ENCODE peak calls at places on chromosomes 4 and X, in eight cellular contexts. S is uterus, U is astrocyte, O is mesendoderm, Y is heart right ventricle, A is lung, B is lower lobe of right lung, F is adrenal gland. X is an unnamed sample.

GRCh38 chr4:10655968-10656367 is 28.6 kb downstream of the CLNK start:
- DNase-seq in O (no peak), Y (no peak), A (no peak), U (peak; percentile 75), F (no peak), B (no peak), S (no peak), X (no peak)

GRCh38 chr4:135365065-135365464 is 1163.5 kb upstream of the PABPC4L start:
- DNase-seq in A (no peak), Y (no peak), S (no peak), F (no peak), U (peak; percentile 57), B (no peak), O (no peak), X (no peak)

GRCh38 chrX:45758319-45758718 is 557.6 kb upstream of the DIPK2B start:
- DNase-seq in A (no peak), U (peak; percentile 95), O (no peak), F (no peak), Y (no peak), S (no peak), B (no peak), X (no peak)

GRCh38 chr4:69999420-69999819 is 3.7 kb downstream of the STATH start:
- DNase-seq in A (no peak), U (peak; percentile 4), S (no peak), O (no peak), B (no peak), Y (no peak), F (no peak), X (no peak)

GRCh38 chr4:47342796-47343195 is 120.7 kb downstream of the COMMD8 start:
- DNase-seq in O (no peak), A (no peak), Y (no peak), S (no peak), F (no peak), U (no peak), B (no peak), X (no peak)

GRCh38 chrX:23127586-23127985 is 127.8 kb downstream of the DDX53 start:
- DNase-seq in Y (no peak), A (no peak), U (no peak), S (no peak), B (no peak), F (no peak), O (peak; percentile 5), X (no peak)

GRCh38 chr4:113445286-113445685 is 316.3 kb downstream of the CAMK2D start:
- DNase-seq in U (peak; percentile 97), Y (peak; percentile 57), F (peak; percentile 63), S (peak; percentile 78), O (no peak), B (no peak), A (peak; percentile 45), X (no peak)

GRCh38 chr4:16862688-16863087 is 35.8 kb downstream of the LDB2 start:
- DNase-seq in U (peak; percentile 65), O (no peak), Y (no peak), F (peak; percentile 51), A (no peak), B (no peak), S (peak; percentile 46), X (no peak)

GRCh38 chr4:128279624-128280225 is 7.9 kb downstream of the PGRMC2 start:
- DNase-seq in O (no peak), A (no peak), U (no peak), S (no peak), B (no peak), Y (no peak), F (no peak), X (no peak)

DNA sequence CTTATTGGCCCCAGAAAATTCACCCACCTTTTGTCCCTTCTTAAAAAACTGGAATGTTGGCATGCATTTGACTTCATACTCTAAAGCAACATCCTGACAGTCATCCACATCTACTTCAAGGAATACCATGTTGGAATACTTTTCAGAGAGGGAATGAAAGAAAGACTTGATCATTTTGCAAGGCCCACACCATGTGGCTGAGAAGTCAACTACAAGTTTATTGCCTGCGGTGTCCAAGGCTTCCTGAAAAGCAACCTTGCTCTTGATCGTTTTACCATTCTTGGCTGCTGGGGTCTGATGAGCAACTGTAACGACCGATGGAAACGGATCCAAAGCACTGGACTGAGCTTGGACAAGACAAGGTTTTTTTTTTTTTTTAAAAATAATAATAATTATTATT is 9.3 kb downstream of the SEPTIN11 start:
- DNase-seq in A (no peak), O (no peak), B (no peak), U (no peak), S (no peak), F (no peak), Y (no peak), X (no peak)
- H3K4me1 ChIP-seq in A (peaks cover 4% of the 10 kb centered on the region), O (peaks cover 4% of the 10 kb centered on the region), B (peaks cover 41% of the 10 kb centered on the region), U (peaks cover 13% of the 10 kb centered on the region), S (no peaks in the 10 kb centered on the region), F (no peaks in the 10 kb centered on the region), Y (no peaks in the 10 kb centered on the region), X (peaks cover 3% of the 10 kb centered on the region)

GRCh38 chr4:184415071-184415470 is 59.3 kb downstream of the IRF2 start:
- DNase-seq in U (no peak), A (no peak), B (no peak), O (no peak), S (no peak), F (no peak), Y (no peak), X (no peak)

GRCh38 chr4:184419976-184420375 is 54.4 kb downstream of the IRF2 start:
- DNase-seq in Y (no peak), B (no peak), F (no peak), O (no peak), A (no peak), U (no peak), S (no peak), X (no peak)

GRCh38 chr4:184420402-184420801 is 53.9 kb downstream of the IRF2 start:
- DNase-seq in B (no peak), U (no peak), Y (no peak), F (no peak), S (no peak), A (no peak), O (no peak), X (no peak)

GRCh38 chr4:184417802-184418511 is 56.4 kb downstream of the IRF2 start:
- DNase-seq in O (no peak), F (no peak), S (no peak), A (no peak), Y (no peak), B (no peak), U (peak; percentile 84), X (peak; percentile 43)

GRCh38 chr4:184416913-184417734 is 57.2 kb downstream of the IRF2 start:
- DNase-seq in B (no peak), S (no peak), O (no peak), F (no peak), A (no peak), U (no peak), Y (no peak), X (no peak)
- H3K4me1 ChIP-seq in B (peaks cover 60% of the 10 kb centered on the region), S (no peaks in the 10 kb centered on the region), O (no peaks in the 10 kb centered on the region), F (peaks cover 13% of the 10 kb centered on the region), A (peaks cover 5% of the 10 kb centered on the region), U (peaks cover 16% of the 10 kb centered on the region), Y (peaks cover 2% of the 10 kb centered on the region), X (peaks cover 13% of the 10 kb centered on the region)

GRCh38 chr4:186848437-186848836 is 124.8 kb upstream of the FAT1 start:
- DNase-seq in A (no peak), U (no peak), S (no peak), O (no peak), Y (no peak), F (no peak), B (no peak), X (no peak)
- H3K4me1 ChIP-seq in A (peaks cover 2% of the 10 kb centered on the region), U (peaks cover 25% of the 10 kb centered on the region), S (peaks cover 4% of the 10 kb centered on the region), O (no peaks in the 10 kb centered on the region), Y (no peaks in the 10 kb centered on the region), F (peaks cover 4% of the 10 kb centered on the region), B (peaks cover 16% of the 10 kb centered on the region), X (peaks cover 27% of the 10 kb centered on the region)

DNA sequence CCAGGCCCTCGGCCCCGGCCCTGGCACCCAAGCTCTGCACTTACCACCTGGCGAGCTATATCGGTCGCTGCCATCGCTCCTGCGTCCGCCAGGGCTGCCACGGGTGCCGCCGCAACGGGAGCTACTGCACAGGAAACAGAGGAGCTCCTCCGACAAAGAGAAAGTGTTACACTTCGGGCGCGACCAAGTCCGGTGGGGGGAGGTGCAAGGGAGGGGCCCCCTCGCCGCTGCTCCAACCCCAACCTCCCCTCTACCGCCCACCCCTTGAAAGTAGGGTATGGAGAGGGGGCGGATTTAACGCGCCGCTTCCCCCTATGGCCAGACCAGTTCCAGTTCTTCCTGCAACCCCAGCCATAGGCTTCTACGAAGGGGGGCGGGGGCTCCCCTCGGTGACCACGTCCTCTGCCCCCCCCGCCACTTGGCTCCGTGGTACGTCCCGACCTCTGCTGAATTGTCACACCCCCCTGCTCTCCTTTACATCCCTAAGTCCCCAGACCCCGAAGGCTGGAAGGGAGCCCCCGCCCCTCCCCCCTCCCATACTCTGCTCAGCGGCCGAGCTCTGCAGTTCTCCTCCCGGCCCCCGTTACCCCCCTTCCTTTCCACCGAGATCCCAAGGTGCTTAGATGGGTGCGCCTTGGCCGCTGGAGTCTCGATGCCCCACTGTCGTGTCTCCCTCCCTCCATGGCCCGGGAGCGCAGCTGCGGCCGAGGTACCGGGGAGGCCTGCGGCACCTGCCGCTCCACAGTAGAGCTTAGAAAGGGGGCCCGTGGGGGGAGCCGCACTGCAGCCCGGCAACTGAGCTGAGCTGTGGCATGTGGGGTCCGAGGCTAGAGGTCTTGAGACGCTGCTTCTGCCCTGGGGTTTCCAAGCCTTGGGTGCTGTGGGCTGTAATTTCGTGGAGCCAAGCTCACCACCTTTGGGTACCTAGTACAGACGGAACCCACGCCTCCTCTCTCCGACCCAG is at the start of gene SEPTIN6:
- DNase-seq in O (peak; percentile 82), A (peak; percentile 57), B (peak; percentile 77), Y (peak; percentile 67), S (peak; percentile 43), F (peak; percentile 82), U (peak; percentile 60), X (peak; percentile 80)
- H3K4me1 ChIP-seq in O (no peaks in the 10 kb centered on the region), A (no peaks in the 10 kb centered on the region), B (no peaks in the 10 kb centered on the region), Y (no peaks in the 10 kb centered on the region), S (no peaks in the 10 kb centered on the region), F (no peaks in the 10 kb centered on the region), U (no peaks in the 10 kb centered on the region), X (peaks cover 13% of the 10 kb centered on the region)

GRCh38 chr4:38663021-38663800 is 788 bp upstream of the KLF3 start:
- DNase-seq in F (peak; percentile 48), O (peak; percentile 70), A (no peak), U (no peak), B (no peak), S (peak; percentile 53), Y (peak; percentile 44), X (no peak)

GRCh38 chr4:38663801-38664703 is at the start of gene KLF3:
- DNase-seq in Y (peak; percentile 93), O (peak; percentile 86), S (peak; percentile 93), F (peak; percentile 95), B (peak; percentile 97), A (peak; percentile 92), U (peak; percentile 72), X (peak; percentile 91)

GRCh38 chr4:38667005-38667771 is 3.2 kb downstream of the KLF3 start:
- DNase-seq in F (peak; percentile 94), B (peak; percentile 64), Y (peak; percentile 90), O (peak; percentile 99), U (peak; percentile 98), A (peak; percentile 81), S (peak; percentile 91), X (peak; percentile 92)

GRCh38 chr4:38665846-38666490 is 2.0 kb downstream of the KLF3 start:
- DNase-seq in F (no peak), B (no peak), A (no peak), O (no peak), S (no peak), U (no peak), Y (no peak), X (no peak)

GRCh38 chr4:38664704-38665401 is 854 bp downstream of the KLF3 start:
- DNase-seq in U (peak; percentile 48), F (peak; percentile 62), Y (peak; percentile 66), B (peak; percentile 77), A (peak; percentile 59), S (peak; percentile 71), O (peak; percentile 87), X (peak; percentile 84)
- H3K4me1 ChIP-seq in U (peaks cover 31% of the 10 kb centered on the region), F (peaks cover 42% of the 10 kb centered on the region), Y (peaks cover 5% of the 10 kb centered on the region), B (peaks cover 48% of the 10 kb centered on the region), A (no peaks in the 10 kb centered on the region), S (peaks cover 9% of the 10 kb centered on the region), O (peaks cover 3% of the 10 kb centered on the region), X (peaks cover 18% of the 10 kb centered on the region)

GRCh38 chr4:99652596-99653436 is 4.8 kb downstream of the C4orf54 start:
- DNase-seq in F (no peak), O (no peak), S (no peak), B (peak; percentile 45), Y (no peak), A (no peak), U (no peak), X (peak; percentile 6)
- H3K4me1 ChIP-seq in F (peaks cover 12% of the 10 kb centered on the region), O (no peaks in the 10 kb centered on the region), S (no peaks in the 10 kb centered on the region), B (no peaks in the 10 kb centered on the region), Y (no peaks in the 10 kb centered on the region), A (no peaks in the 10 kb centered on the region), U (peaks cover 8% of the 10 kb centered on the region), X (no peaks in the 10 kb centered on the region)